ENCODE peak calls at places on chromosomes 6 and 20, in five cellular contexts. F is HTR-8/SVneo; L is cardiac septum; H is cardiac muscle cell; M is stimulated activated CD4-positive, alpha-beta T cell treated with anti-CD3 and anti-CD28 coated beads, Interleukin-1b, Interleukin-23, amount 100 ng/mL, for 1 hour. D is an unnamed sample.

GRCh38 chr20:22684072-22684762 is 99.8 kb upstream of the FOXA2 start:
- DNase-seq in F (peak), L (peak), H (peak), M (no peak), D (peak)

GRCh38 chr6:158158123-158158522 is 9.9 kb downstream of the SERAC1 start:
- DNase-seq in F (no peak), L (no peak), H (no peak), M (no peak), D (no peak)

GRCh38 chr6:163302747-163303146 is 111.8 kb upstream of the QKI start:
- DNase-seq in F (no peak), L (no peak), H (peak), M (no peak), D (no peak)

GRCh38 chr6:73566954-73567591 is 46.2 kb upstream of the EEF1A1 start:
- DNase-seq in F (no peak), L (peak), H (peak), M (no peak), D (no peak)

GRCh38 chr20:32968833-32969241 is 35.4 kb downstream of the SUN5 start:
- DNase-seq in F (no peak), L (no peak), H (peak), M (no peak), D (no peak)

GRCh38 chr6:99559056-99559455 is 9.4 kb downstream of the CCNC start:
- DNase-seq in F (no peak), L (no peak), H (no peak), M (no peak), D (no peak)

GRCh38 chr20:42043921-42044320 is 425.7 kb upstream of the CHD6 start:
- DNase-seq in F (no peak), L (no peak), H (no peak), M (no peak), D (no peak)

GRCh38 chr6:8274240-8274639 is 161.1 kb downstream of the SLC35B3 start:
- DNase-seq in F (no peak), L (no peak), H (no peak), M (no peak), D (no peak)

GRCh38 chr20:63297371-63297781 is 4.4 kb downstream of the COL20A1 start:
- DNase-seq in F (no peak), L (no peak), H (no peak), M (no peak), D (no peak)

GRCh38 chr20:41344477-41344876 is 3.9 kb downstream of the LPIN3 start:
- DNase-seq in F (no peak), L (no peak), H (no peak), M (no peak), D (no peak)

GRCh38 chr6:93418448-93419303 is 683 bp downstream of the EPHA7 start:
- DNase-seq in F (no peak), L (no peak), H (peak), M (no peak), D (peak)

GRCh38 chr6:56556751-56557540 is 85.7 kb downstream of the DST start:
- DNase-seq in F (no peak), L (no peak), H (no peak), M (no peak), D (no peak)

GRCh38 chr6:34093854-34094430 is 51.9 kb downstream of the GRM4 start:
- DNase-seq in F (no peak), L (no peak), H (no peak), M (no peak), D (no peak)

GRCh38 chr6:131995924-131996323 is 44.8 kb upstream of the CCN2 start:
- DNase-seq in F (peak), L (no peak), H (peak), M (no peak), D (no peak)

GRCh38 chr20:6768228-6769185 is 1.0 kb downstream of the BMP2 start:
- DNase-seq in F (no peak), L (peak), H (peak), M (no peak), D (no peak)

GRCh38 chr6:166743415-166743814 is 116.4 kb upstream of the RPS6KA2 start:
- DNase-seq in F (no peak), L (no peak), H (no peak), M (no peak), D (no peak)